ENCODE peak calls at places on chromosomes 2 and 18, in five cellular contexts. R is putamen, Q is fibroblast of pulmonary artery, V is coronary artery, D is activated T-helper 1 cell treated with Interleukin-2 at 50 U/mL for 16 hours. T is an unnamed sample.

GRCh38 chr2:186862869-186863709 is 14.1 kb upstream of the ZSWIM2 start:
- DNase-seq in R (peak; percentile 12), Q (peak; percentile 75), V (no peak), D (no peak), T (no peak)

GRCh38 chr18:40313030-40313642 is 1641.9 kb upstream of the PIK3C3 start:
- DNase-seq in R (no peak), Q (no peak), V (no peak), D (no peak), T (no peak)

GRCh38 chr18:37935086-37935485 is 369.5 kb upstream of the CELF4 start:
- DNase-seq in R (peak; percentile 11), Q (no peak), V (no peak), D (no peak), T (no peak)

GRCh38 chr2:190911813-190912212 is 31.2 kb downstream of the GLS start:
- DNase-seq in R (no peak), Q (no peak), V (no peak), D (no peak), T (no peak)

GRCh38 chr2:2134037-2134436 is 197.0 kb downstream of the MYT1L start:
- DNase-seq in R (no peak), Q (no peak), V (no peak), D (no peak), T (no peak)

GRCh38 chr18:73235491-73235890 is 367.7 kb upstream of the NETO1 start:
- DNase-seq in R (no peak), Q (peak; percentile 36), V (no peak), D (no peak), T (no peak)

GRCh38 chr2:19255481-19255880 is 102.9 kb downstream of the OSR1 start:
- DNase-seq in R (peak; percentile 62), Q (no peak), V (no peak), D (no peak), T (no peak)

GRCh38 chr2:17793293-17793692 is 23.0 kb upstream of the MSGN1 start:
- DNase-seq in R (no peak), Q (no peak), V (no peak), D (no peak), T (no peak)

GRCh38 chr2:85436836-85437487 is 18.4 kb downstream of the SH2D6 start:
- DNase-seq in R (peak; percentile 60), Q (no peak), V (no peak), D (no peak), T (no peak)

GRCh38 chr2:81078102-81078501 is 773.5 kb upstream of the LRRTM1 start:
- DNase-seq in R (no peak), Q (no peak), V (no peak), D (no peak), T (no peak)

GRCh38 chr2:172906401-172906811 is 169.2 kb upstream of the MAP3K20 start:
- DNase-seq in R (no peak), Q (no peak), V (no peak), D (no peak), T (no peak)

GRCh38 chr2:186590538-186591441 is 934 bp downstream of the ITGAV start:
- DNase-seq in R (peak; percentile 50), Q (peak; percentile 87), V (no peak), D (no peak), T (no peak)

GRCh38 chr2:215772634-215773563 is 240.5 kb downstream of the MREG start:
- DNase-seq in R (no peak), Q (peak; percentile 37), V (no peak), D (no peak), T (no peak)

GRCh38 chr18:61334951-61335736 is 1.9 kb downstream of the CDH20 start:
- DNase-seq in R (peak; percentile 61), Q (no peak), V (no peak), D (no peak), T (no peak)

GRCh38 chr2:121099329-121100318 is 185.4 kb downstream of the TFCP2L1 start:
- DNase-seq in R (peak; percentile 55), Q (no peak), V (no peak), D (no peak), T (no peak)

GRCh38 chr2:9053534-9053931 is 50.0 kb upstream of the MBOAT2 start:
- DNase-seq in R (no peak), Q (peak; percentile 56), V (no peak), D (no peak), T (no peak)

T was measured in T-helper 22 cell.